ENCODE peak calls at places on chromosomes 2 and 18, in six cellular contexts. H is colonic mucosa, Q is A549, D is HCT116, S is foreskin fibroblast, C is brain microvascular endothelial cell. U is an unnamed sample.

GRCh38 chr2:120763931-120764330 is 28.3 kb downstream of the GLI2 start:
- DNase-seq in H (no peak), C (no peak), S (no peak), D (no peak), Q (no peak), U (no peak)

GRCh38 chr2:70084973-70085710 is 2.1 kb upstream of the PCBP1 start:
- DNase-seq in S (no peak), C (no peak), H (peak), Q (no peak), D (peak), U (no peak)

GRCh38 chr2:145158051-145158586 is 638.2 kb upstream of the ZEB2 start:
- DNase-seq in C (peak), Q (peak), S (peak), H (peak), D (no peak), U (peak)

GRCh38 chr18:5066380-5066977 is 130.6 kb downstream of the AKAIN1 start:
- DNase-seq in S (no peak), C (no peak), H (peak), Q (no peak), D (no peak), U (no peak)

GRCh38 chr2:43138441-43138840 is 88.0 kb downstream of the ZFP36L2 start:
- DNase-seq in H (no peak), Q (no peak), C (no peak), D (no peak), S (no peak), U (no peak)

GRCh38 chr2:181140414-181140813 is 160.0 kb downstream of the UBE2E3 start:
- DNase-seq in D (no peak), S (peak), C (no peak), Q (no peak), H (no peak), U (peak)

GRCh38 chr2:74779587-74780135 is 54.3 kb upstream of the HK2 start:
- DNase-seq in S (no peak), D (no peak), C (no peak), Q (no peak), H (no peak), U (no peak)

GRCh38 chr2:146615778-146616177 is 1229.1 kb upstream of the ACVR2A start:
- DNase-seq in S (no peak), C (no peak), H (no peak), D (no peak), Q (no peak), U (no peak)

GRCh38 chr2:96689431-96689991 is 46.9 kb downstream of the FER1L5 start:
- DNase-seq in D (no peak), C (no peak), H (no peak), S (no peak), Q (no peak), U (no peak)

GRCh38 chr18:40387130-40387821 is 1567.8 kb upstream of the PIK3C3 start:
- DNase-seq in H (peak), D (no peak), C (no peak), S (no peak), Q (no peak), U (no peak)

GRCh38 chr18:11578799-11579198 is 30.6 kb upstream of the SLC35G4 start:
- DNase-seq in H (no peak), D (no peak), S (no peak), C (no peak), Q (no peak), U (no peak)

GRCh38 chr2:64932327-64933216 is 56.6 kb upstream of the SLC1A4 start:
- DNase-seq in D (no peak), S (no peak), C (no peak), Q (no peak), H (no peak), U (no peak)

DNA sequence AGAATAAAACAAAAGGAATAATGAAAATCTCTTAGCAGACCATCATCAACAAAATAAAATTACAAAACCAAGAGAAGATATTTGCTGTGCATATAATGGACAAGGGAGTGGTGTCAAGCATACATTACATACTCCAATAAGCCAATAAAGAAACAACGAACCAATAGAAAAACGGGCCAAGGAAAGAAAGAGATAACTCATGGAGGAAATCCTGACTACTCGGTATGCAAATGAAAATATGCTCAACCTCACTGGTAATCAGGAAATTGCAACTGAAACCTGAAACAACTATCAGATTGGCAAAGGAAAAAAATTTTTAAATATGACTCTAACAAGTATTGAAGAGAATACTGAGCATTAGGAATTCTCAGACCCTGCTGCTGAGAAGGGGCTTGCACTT is 84.7 kb downstream of the BCL2 start:
- DNase-seq in Q (no peak), S (no peak), H (no peak), C (no peak), D (no peak), U (no peak)
- TF ChIP-seq CTCF in Q (no peak), S (no peak), H (no peak), C (no peak), D (no peak), U (no peak)

DNA sequence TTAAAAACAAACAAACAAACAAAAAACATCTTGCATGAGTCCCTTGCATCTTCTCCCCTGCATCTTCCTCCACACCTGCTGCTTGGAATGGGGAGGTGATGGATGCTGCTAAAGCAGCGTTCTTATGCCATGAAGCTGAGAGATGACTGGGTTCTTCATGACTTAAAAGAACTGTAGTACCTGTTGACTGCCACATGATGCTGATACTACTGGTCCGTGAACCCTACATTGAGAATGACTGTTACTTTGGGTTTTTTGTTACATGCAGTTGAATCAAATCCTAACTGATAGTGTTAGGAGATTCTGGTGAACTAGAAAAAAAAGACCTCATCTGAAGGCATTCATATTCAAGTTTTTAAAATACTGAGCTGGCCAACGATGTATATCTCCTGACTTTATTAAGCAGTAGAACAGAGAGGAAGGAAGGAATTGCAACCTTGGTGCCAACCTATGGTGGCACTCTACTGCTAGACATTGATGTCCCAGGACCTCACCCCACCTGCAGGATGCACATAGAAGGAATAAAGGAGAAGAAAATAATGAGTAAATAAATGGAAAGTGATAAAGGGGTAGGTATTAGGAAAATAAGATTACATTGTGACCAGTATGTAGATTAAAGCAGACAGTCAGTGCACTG is 63.2 kb upstream of the SPAG16 start:
- DNase-seq in S (no peak), H (no peak), Q (no peak), D (no peak), C (no peak), U (no peak)
- H3K4me3 ChIP-seq in S (no peak), H (no peak), Q (no peak), D (no peak), C (no peak), U (no peak)

DNA sequence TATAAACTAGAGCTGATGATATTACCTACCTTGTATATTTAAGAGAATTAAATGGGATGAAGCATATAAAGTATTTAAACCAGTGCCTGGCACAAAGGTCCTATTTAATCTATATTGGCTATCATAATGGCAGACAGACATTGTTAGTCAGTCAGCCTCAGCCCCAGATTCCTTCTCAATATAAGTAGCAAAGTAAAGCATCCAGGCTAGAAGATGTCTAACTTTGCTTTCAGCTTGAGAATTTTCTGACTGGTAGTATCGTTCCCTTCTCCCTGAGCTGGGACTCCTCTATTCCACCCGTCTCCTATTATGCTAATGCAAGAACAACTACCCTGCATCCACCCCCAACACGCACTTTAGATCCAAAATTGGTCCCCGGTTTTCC is 215.7 kb upstream of the SIX2 start:
- DNase-seq in C (no peak), S (no peak), H (no peak), Q (no peak), D (no peak), U (no peak)
- TF ChIP-seq CTCF in C (no peak), S (no peak), H (no peak), Q (no peak), D (no peak), U (no peak)

GRCh38 chr2:210477496-210477895 is 937 bp upstream of the LANCL1 start:
- DNase-seq in S (peak), H (no peak), D (peak), Q (peak), C (peak), U (peak)
- H3K4me3 ChIP-seq in S (peak), H (no peak), D (peak), Q (peak), C (peak), U (peak)

GRCh38 chr2:26740890-26741302 is 23.2 kb upstream of the SLC35F6 start:
- DNase-seq in C (no peak), S (no peak), D (no peak), H (no peak), Q (no peak), U (no peak)
- TF ChIP-seq CTCF in C (no peak), S (no peak), D (no peak), H (no peak), Q (no peak), U (peak)

DNA sequence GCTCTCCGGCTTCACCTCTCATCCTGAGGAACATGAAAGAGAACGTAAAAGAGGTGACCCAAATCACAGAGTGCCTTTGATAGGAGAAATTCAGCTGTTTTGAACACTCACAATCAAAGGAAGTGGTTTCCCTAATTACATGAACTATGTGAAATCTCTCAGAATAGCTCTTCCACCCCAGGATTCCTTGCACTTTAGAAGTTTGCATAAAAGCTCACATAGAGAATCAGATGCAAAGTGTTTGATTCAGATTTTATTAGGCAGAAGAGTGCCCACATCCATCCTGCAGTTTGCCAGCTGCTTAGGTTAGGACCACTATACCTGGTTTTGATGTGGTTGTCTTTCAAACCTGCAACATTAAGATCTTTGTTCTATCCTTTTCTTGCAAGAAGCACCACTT is 61.0 kb downstream of the MAP3K20 start:
- DNase-seq in C (no peak), Q (no peak), S (no peak), D (no peak), H (no peak), U (no peak)
- H3K4me3 ChIP-seq in C (no peak), Q (no peak), S (no peak), D (no peak), H (no peak), U (no peak)

DNA sequence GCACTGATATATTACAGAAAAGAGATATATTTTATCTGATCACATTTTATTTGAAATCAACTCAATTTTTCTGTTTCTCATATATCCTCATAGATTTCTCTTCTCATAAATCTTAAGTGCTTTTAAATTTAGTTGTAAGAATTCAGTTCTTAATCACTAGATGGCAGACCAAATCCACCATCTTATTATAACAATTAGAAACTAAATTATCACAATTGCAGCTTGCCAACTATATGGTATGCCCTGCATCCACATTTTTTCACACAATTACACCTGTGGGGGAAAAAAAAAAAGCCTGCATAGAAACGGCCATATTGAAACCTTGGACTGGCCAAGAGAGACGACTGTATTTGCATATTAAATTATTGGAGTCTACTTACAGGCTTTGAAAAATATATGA is 64.4 kb downstream of the COL5A2 start:
- DNase-seq in H (no peak), Q (no peak), C (no peak), D (peak), S (no peak), U (peak)
- TF ChIP-seq CTCF in H (no peak), Q (peak), C (no peak), D (peak), S (no peak), U (peak)

DNA sequence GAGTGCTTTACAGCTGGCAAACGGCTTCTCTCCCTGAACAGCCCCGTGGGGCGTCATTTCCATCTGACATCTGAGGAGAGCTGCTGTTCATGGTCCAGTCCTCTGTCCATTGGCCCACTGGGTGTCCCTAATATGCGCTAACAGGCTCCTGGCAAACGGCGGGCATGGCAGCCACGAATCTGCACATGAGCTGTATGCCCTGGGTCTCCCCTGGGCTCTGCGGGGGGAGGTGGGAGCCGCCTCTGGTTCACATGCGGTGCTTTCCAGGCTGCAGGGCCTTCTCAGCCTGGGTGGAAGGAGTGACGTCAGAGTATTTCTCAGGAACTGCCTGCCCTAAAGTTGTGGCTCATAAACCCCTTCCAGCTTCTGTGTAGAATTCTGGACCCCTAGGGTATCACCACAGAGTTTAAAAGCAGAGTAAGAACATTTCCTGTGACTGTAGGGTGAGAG is 73.2 kb downstream of the LRRFIP1 start:
- DNase-seq in D (no peak), C (peak), Q (no peak), H (peak), S (peak), U (peak)
- H3K4me3 ChIP-seq in D (no peak), C (no peak), Q (no peak), H (no peak), S (no peak), U (no peak)

GRCh38 chr2:195312662-195313061 is 344.4 kb upstream of the SLC39A10 start:
- DNase-seq in C (no peak), D (no peak), Q (no peak), H (no peak), S (no peak), U (no peak)
- TF ChIP-seq CTCF in C (no peak), D (no peak), Q (no peak), H (no peak), S (no peak), U (no peak)

U was measured in choroid plexus epithelial cell.